ENCODE peak calls at places on chromosome 7, in four cellular contexts. N is IMR-90, Y is neuronal stem cell, X is H1. K is an unnamed sample.

GRCh38 chr7:110541962-110542361 is 549.0 kb upstream of the LRRN3 start:
- DNase-seq in X (no peak), Y (no peak), N (peak), K (no peak)

GRCh38 chr7:102978280-102978679 is 65.5 kb downstream of the LRRC17 start:
- DNase-seq in N (peak), Y (no peak), X (no peak), K (no peak)

GRCh38 chr7:135355377-135356048 is 121.9 kb downstream of the STRA8 start:
- DNase-seq in X (no peak), N (no peak), Y (no peak), K (no peak)

GRCh38 chr7:136950331-136950730 is 81.9 kb downstream of the CHRM2 start:
- DNase-seq in Y (no peak), X (no peak), N (no peak), K (no peak)

GRCh38 chr7:78125884-78126283 is 327.3 kb downstream of the PHTF2 start:
- DNase-seq in X (no peak), Y (no peak), N (peak), K (no peak)

GRCh38 chr7:7595451-7595850 is 28.8 kb downstream of the MIOS start:
- DNase-seq in N (peak), X (no peak), Y (no peak), K (no peak)

GRCh38 chr7:149615690-149616270 is 118.2 kb upstream of the ZNF746 start:
- DNase-seq in Y (no peak), X (peak), N (no peak), K (peak)

GRCh38 chr7:44881610-44882009 is 3.7 kb downstream of the PURB start:
- DNase-seq in Y (no peak), X (no peak), N (peak), K (no peak)

GRCh38 chr7:121081327-121081936 is 92.9 kb downstream of the CPED1 start:
- DNase-seq in Y (peak), N (peak), X (no peak), K (no peak)

GRCh38 chr7:126988022-126988421 is 264.7 kb downstream of the GRM8 start:
- DNase-seq in Y (no peak), X (no peak), N (no peak), K (no peak)

DNA sequence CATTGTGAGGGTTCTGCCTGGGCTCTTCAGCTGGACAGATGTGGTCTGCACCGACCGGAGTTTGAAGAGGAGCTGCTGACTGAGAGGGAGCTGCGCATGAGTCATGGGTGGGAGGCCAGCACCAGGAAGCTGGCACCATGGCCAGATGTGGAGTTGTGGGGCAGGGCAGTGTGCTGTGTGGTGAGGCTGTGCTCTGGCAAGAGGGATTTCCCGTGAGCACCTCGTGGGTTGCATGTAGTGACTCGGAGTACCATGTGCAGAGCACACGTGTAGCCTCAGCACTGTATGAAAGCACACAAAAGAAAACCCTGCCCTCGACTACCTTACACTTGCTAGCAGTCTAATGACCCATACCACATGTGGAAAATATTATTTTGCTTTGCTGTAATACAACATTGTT is 103.4 kb downstream of the WNT2 start:
- DNase-seq in Y (no peak), N (peak), X (no peak), K (no peak)
- H4K8ac ChIP-seq in Y (no peak), N (peak), X (no peak), K (no peak)

DNA sequence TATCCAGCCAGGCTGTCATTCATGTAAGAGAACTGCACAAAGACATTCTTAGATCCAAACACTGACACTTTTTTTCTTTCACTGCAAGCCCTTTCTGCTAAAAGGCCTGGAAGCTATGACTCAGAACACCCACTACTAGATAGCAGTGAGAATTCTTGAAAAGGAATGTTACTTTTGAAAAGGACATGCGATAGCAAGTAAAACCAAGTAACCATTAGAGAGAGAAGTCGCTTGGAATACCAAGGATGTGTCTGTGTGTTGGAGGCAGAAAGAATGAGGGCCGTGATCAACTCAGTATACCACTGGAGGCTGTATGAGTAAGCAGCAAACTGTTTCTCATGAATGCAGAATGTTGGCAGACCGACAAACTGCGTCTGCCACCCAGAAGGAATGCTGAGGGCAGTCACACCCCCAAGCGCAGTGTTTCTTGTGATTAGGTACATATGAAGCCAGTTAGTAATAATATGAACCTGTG is 941.1 kb downstream of the TYW1 start:
- DNase-seq in N (peak), Y (peak), X (no peak), K (no peak)
- H4K8ac ChIP-seq in N (no peak), Y (no peak), X (no peak), K (no peak)

DNA sequence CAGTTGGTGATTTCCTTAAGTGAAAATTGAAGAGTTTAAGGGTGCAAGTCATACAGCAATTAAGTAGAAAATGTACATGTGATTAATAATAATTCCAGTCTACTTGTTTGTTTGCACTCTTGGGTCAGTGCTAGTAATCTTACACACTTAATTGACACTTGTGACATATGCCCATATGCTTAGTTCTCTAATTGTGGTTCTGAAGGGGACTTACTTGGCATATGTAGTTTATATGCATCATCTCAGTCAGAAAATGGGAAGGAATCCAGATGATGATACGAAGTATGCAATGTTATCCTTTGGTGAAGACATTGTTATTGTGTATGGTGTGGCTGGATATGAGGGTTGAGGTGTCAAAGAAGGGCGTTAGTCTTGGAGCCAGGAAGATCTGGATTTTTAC is 193.5 kb upstream of the HDAC9 start:
- DNase-seq in N (no peak), X (no peak), Y (no peak), K (no peak)
- H4K8ac ChIP-seq in N (no peak), X (no peak), Y (no peak), K (no peak)

GRCh38 chr7:937851-938484 is 16.5 kb downstream of the ADAP1 start:
- DNase-seq in X (no peak), Y (no peak), N (no peak), K (no peak)

GRCh38 chr7:934469-935320 is 19.8 kb downstream of the ADAP1 start:
- DNase-seq in Y (no peak), X (no peak), N (no peak), K (peak)

GRCh38 chr7:938546-939185 is 15.8 kb downstream of the ADAP1 start:
- DNase-seq in X (no peak), N (no peak), Y (no peak), K (no peak)

GRCh38 chr7:935321-936130 is 19.0 kb downstream of the ADAP1 start:
- DNase-seq in X (no peak), N (no peak), Y (no peak), K (no peak)

DNA sequence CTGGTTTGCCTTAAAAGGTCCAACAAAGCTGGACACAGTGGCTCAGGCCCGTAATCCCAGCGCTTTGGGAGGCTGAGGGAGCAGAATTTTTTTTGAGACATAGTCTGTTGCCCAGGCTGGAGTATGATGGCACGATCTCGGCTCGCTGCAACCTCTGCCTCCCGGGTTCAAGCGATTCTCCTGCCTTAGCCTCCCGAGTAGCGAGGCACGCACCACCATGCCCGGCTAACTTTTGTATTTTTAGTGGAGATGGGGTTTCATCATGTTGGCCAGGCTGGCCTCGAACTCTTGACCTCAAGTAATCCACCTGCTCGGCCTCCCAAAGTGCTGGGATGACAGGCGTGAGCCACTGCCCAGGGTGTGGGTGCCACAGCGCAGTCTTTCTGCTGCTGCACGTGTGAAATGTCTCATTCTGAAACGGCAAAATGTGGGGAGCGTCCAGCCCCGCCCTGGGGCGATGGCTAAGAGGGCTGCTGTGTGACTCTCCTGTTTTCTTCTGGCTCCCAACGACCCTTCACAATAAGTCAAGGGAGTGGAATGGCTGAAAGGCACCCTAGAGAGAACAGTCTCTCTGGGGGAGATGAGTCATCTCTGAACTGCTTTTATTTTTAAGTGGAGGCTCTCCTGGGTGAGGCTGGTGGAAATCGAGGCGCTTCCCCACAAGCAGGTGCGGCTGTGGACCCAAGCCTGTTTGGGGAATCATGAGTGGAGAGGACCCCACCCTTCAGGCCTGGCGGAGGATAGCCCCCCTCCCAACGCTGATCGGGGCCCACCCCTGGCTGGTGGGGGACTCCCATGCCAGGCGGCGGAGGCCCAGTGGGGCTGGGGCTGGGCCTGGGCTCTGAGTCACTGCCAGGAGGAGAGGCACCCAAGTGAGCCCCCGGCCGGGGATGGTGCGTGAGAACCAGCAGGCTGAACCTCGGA is 18.1 kb downstream of the ADAP1 start:
- DNase-seq in N (peak), X (no peak), Y (no peak), K (no peak)
- H4K8ac ChIP-seq in N (no peak), X (no peak), Y (no peak), K (no peak)

GRCh38 chr7:47301078-47301477 is 280.8 kb downstream of the TNS3 start:
- DNase-seq in N (no peak), Y (no peak), X (peak), K (peak)
- H4K8ac ChIP-seq in N (no peak), Y (no peak), X (no peak), K (no peak)

GRCh38 chr7:114889646-114890285 is 32.1 kb upstream of the MDFIC start:
- DNase-seq in Y (no peak), N (peak), X (no peak), K (no peak)
- H4K8ac ChIP-seq in Y (no peak), N (no peak), X (no peak), K (no peak)

GRCh38 chr7:27106181-27106905 is 3.9 kb upstream of the HOXA2 start:
- DNase-seq in N (peak), X (peak), Y (no peak), K (peak)
- H4K8ac ChIP-seq in N (peak), X (peak), Y (no peak), K (no peak)

GRCh38 chr7:23473848-23474097 is 3.5 kb upstream of the IGF2BP3 start:
- DNase-seq in X (no peak), N (no peak), Y (no peak), K (no peak)

GRCh38 chr7:23474098-23474828 is 4.0 kb upstream of the IGF2BP3 start:
- DNase-seq in X (peak), Y (peak), N (peak), K (peak)

GRCh38 chr7:23476286-23477169 is 6.2 kb upstream of the IGF2BP3 start:
- DNase-seq in X (no peak), Y (no peak), N (no peak), K (no peak)

GRCh38 chr7:23475579-23475844 is 5.2 kb upstream of the IGF2BP3 start:
- DNase-seq in X (no peak), N (no peak), Y (no peak), K (no peak)

DNA sequence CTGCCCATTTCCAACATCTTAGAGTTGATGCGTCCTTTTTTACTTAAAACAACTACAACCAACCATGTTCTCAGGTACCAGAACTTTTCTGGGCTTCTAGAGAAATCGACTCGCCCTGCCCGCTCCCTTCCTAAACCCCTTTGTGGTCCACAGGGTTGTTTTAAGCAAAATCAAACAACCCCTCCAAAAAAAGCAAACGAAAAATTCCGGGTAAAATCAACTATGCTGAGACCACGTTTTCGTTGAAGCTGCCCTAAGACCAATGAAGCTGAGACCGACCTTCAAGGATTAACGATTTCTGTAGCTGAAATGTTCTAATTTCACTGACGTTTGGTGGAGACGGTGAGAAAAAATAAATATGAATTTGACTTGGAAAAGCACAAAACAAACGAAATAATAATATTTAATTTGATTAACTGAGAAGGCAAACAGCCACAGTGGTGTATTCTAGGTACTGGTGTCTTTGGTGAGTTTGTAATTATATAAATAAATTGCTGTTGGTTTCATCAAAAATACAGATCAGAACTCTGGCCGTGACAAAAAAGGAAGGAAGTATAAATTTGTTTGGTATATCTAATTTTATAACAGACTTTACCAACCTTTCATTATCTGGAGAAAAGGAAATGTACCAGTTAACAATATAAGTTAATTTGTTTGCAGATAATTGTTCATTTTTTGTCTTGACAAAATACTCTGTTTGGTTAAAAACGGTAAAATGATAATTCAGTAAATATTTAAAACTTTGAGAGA is 4.7 kb upstream of the IGF2BP3 start:
- DNase-seq in N (no peak), Y (no peak), X (no peak), K (no peak)
- H4K8ac ChIP-seq in N (peak), Y (no peak), X (peak), K (no peak)

DNA sequence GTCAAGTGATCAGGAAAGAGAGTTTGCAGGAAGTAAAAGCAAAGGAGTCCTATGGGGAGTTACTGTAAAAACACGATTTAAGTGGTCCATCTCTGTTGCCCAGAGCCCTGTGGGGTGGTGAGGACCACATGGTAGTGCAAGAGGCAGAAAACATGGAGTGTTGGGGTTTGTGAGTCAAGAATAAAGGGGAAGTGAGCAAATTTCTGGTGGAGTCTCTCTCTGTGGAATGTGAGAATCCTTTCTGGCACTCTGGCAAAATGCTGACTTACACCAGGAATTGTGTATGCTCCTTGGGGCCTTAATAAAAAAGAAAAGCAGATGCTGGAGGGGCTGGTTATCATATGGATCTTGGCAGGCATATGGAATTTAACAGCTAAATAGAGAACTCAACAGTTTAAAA is 486.0 kb downstream of the TNS3 start:
- DNase-seq in N (peak), Y (no peak), X (no peak), K (no peak)
- H4K8ac ChIP-seq in N (peak), Y (no peak), X (no peak), K (no peak)

GRCh38 chr7:148049068-148049467 is 541.5 kb upstream of the C7orf33 start:
- DNase-seq in Y (no peak), N (no peak), X (no peak), K (no peak)
- H4K8ac ChIP-seq in Y (no peak), N (no peak), X (no peak), K (no peak)